ENCODE peak calls at places on chromosomes 5 and 9, in nine cellular contexts. V, N, Q, R, G, U, E, M and J are unnamed samples.

GRCh38 chr5:89871906-89872305 is 537.6 kb downstream of the CETN3 start:
- DNase-seq in R (no peak), V (no peak), N (no peak), U (no peak), M (no peak), E (no peak), Q (no peak), G (no peak), J (no peak)

GRCh38 chr5:108727154-108727638 is 20.5 kb upstream of the FER start:
- DNase-seq in U (peak; percentile 73), N (no peak), V (no peak), Q (no peak), E (peak; percentile 17), M (peak; percentile 14), G (peak; percentile 87), R (no peak), J (no peak)

GRCh38 chr5:52867809-52868208 is 80.1 kb downstream of the ITGA1 start:
- DNase-seq in Q (no peak), U (no peak), R (no peak), N (no peak), M (no peak), V (no peak), E (no peak), G (no peak), J (no peak)

GRCh38 chr5:169762338-169763095 is 125.4 kb downstream of the DOCK2 start:
- DNase-seq in M (no peak), Q (no peak), G (no peak), R (no peak), V (no peak), N (peak; percentile 41), E (no peak), U (no peak), J (no peak)

GRCh38 chr9:137053944-137054931 is at the start of gene ENTPD2:
- DNase-seq in U (peak; percentile 50), M (peak; percentile 85), G (peak; percentile 90), Q (peak; percentile 81), N (no peak), V (no peak), E (no peak), R (no peak), J (no peak)

GRCh38 chr5:132254321-132254977 is 3.0 kb upstream of the PDLIM4 start:
- DNase-seq in M (no peak), G (peak; percentile 27), V (no peak), E (no peak), N (no peak), Q (no peak), R (no peak), U (no peak), J (peak; percentile 87)

GRCh38 chr9:562330-562729 is 279.2 kb upstream of the DMRT1 start:
- DNase-seq in Q (no peak), E (no peak), G (no peak), M (no peak), N (no peak), U (no peak), V (no peak), R (no peak), J (no peak)

GRCh38 chr5:170508036-170508435 is 4.2 kb downstream of the KCNIP1 start:
- DNase-seq in N (no peak), E (no peak), R (no peak), V (no peak), G (no peak), Q (no peak), M (no peak), U (no peak), J (no peak)

GRCh38 chr9:104374711-104375110 is 129.4 kb upstream of the OR13F1 start:
- DNase-seq in R (no peak), V (no peak), E (no peak), N (no peak), M (no peak), G (no peak), Q (no peak), U (no peak), J (no peak)

GRCh38 chr9:136459425-136459824 is 19.8 kb upstream of the INPP5E start:
- DNase-seq in N (no peak), E (no peak), U (no peak), G (no peak), Q (no peak), R (no peak), V (no peak), M (no peak), J (no peak)